ENCODE peak calls at places on chromosomes 6 and 20, in nine cellular contexts. C is lower leg skin, U is GM23248, N is germinal center, S is A172, T is ecto neural progenitor cell, E is DMS53, M is NCI-H460, G is tibial nerve. X is an unnamed sample.

GRCh38 chr20:19903168-19903676 is 113.9 kb upstream of the NAA20 start:
- DNase-seq in N (peak; percentile 70), U (no peak), G (peak; percentile 43), T (no peak), E (no peak), M (peak; percentile 61), S (peak; percentile 32), C (peak; percentile 85), X (peak; percentile 36)

GRCh38 chr6:158847012-158847529 is 27.9 kb upstream of the EZR start:
- DNase-seq in S (no peak), E (no peak), M (no peak), T (no peak), C (no peak), U (no peak), G (no peak), N (no peak), X (no peak)

GRCh38 chr20:10427060-10427692 is 6.8 kb downstream of the MKKS start:
- DNase-seq in T (no peak), G (peak; percentile 60), U (peak; percentile 86), S (peak; percentile 48), C (no peak), N (peak; percentile 29), M (peak; percentile 43), E (peak; percentile 79), X (peak; percentile 77)

GRCh38 chr6:27188885-27189418 is 58.5 kb upstream of the PRSS16 start:
- DNase-seq in C (no peak), S (peak; percentile 77), E (peak; percentile 77), U (peak; percentile 88), M (peak; percentile 77), T (peak; percentile 67), G (peak; percentile 57), N (peak; percentile 65), X (peak; percentile 89)

GRCh38 chr6:139230421-139230840 is 61.4 kb downstream of the TXLNB start:
- DNase-seq in G (peak; percentile 9), E (peak; percentile 82), T (no peak), U (peak; percentile 59), C (no peak), S (no peak), M (no peak), N (no peak), X (peak; percentile 25)

GRCh38 chr20:24480523-24480922 is 11.1 kb downstream of the SYNDIG1 start:
- DNase-seq in M (no peak), G (no peak), S (no peak), U (no peak), N (no peak), T (no peak), C (no peak), E (no peak), X (no peak)

GRCh38 chr6:105847433-105847832 is 238.7 kb upstream of the PRDM1 start:
- DNase-seq in C (no peak), G (no peak), U (no peak), E (no peak), S (no peak), T (no peak), N (no peak), M (no peak), X (no peak)

GRCh38 chr6:106608080-106608668 is 21.1 kb downstream of the RTN4IP1 start:
- DNase-seq in G (peak; percentile 56), M (peak; percentile 62), N (peak; percentile 60), T (no peak), U (peak; percentile 64), S (peak; percentile 61), E (peak; percentile 80), C (no peak), X (peak; percentile 79)

GRCh38 chr20:17648306-17648646 is 33.8 kb downstream of the RRBP1 start:
- DNase-seq in E (no peak), N (no peak), C (no peak), M (no peak), U (no peak), S (no peak), T (no peak), G (no peak), X (no peak)

GRCh38 chr6:64084201-64084663 is 448.6 kb downstream of the PHF3 start:
- DNase-seq in N (no peak), C (no peak), G (no peak), E (no peak), U (no peak), M (no peak), S (no peak), T (no peak), X (no peak)

GRCh38 chr6:29081312-29081711 is 5.8 kb downstream of the OR2B3 start:
- DNase-seq in T (no peak), N (no peak), U (no peak), G (no peak), S (no peak), M (no peak), E (no peak), C (no peak), X (no peak)

GRCh38 chr6:161694995-161695394 is 421.1 kb upstream of the AGPAT4 start:
- DNase-seq in G (no peak), S (peak; percentile 21), E (peak; percentile 53), N (no peak), C (no peak), M (no peak), T (no peak), U (peak; percentile 62), X (peak; percentile 28)

GRCh38 chr6:25344827-25345226 is 65.7 kb downstream of the CARMIL1 start:
- DNase-seq in E (peak; percentile 9), U (no peak), C (no peak), N (no peak), T (no peak), S (no peak), G (no peak), M (no peak), X (no peak)

GRCh38 chr20:16571333-16571732 is 1.9 kb downstream of the KIF16B start:
- DNase-seq in U (no peak), E (no peak), M (no peak), N (no peak), G (no peak), S (no peak), T (no peak), C (no peak), X (no peak)

X was measured in ELR.